ENCODE peak calls at places on chromosomes 1 and 21, in four cellular contexts. L is CD8-positive, alpha-beta T cell; S is Peyer's patch; Q is AG04450. P is an unnamed sample.

GRCh38 chr1:94258873-94259331 is 21.5 kb upstream of the ARHGAP29 start:
- DNase-seq in S (peak), L (no peak), Q (peak), P (no peak)

GRCh38 chr21:46120301-46121285 is 22.7 kb downstream of the COL6A2 start:
- DNase-seq in L (no peak), S (no peak), Q (no peak), P (no peak)

GRCh38 chr1:3292868-3293562 is 161.4 kb upstream of the ARHGEF16 start:
- DNase-seq in Q (no peak), S (peak), L (no peak), P (no peak)

GRCh38 chr1:39759436-39759726 is 11.8 kb downstream of the OXCT2 start:
- DNase-seq in S (no peak), L (no peak), Q (no peak), P (no peak)

GRCh38 chr21:35256468-35256988 is 207.4 kb upstream of the RUNX1 start:
- DNase-seq in Q (peak), S (peak), L (no peak), P (peak)

GRCh38 chr1:197029749-197030148 is 37.3 kb downstream of the F13B start:
- DNase-seq in L (no peak), Q (no peak), S (no peak), P (no peak)

GRCh38 chr1:20373286-20373685 is 82.6 kb downstream of the VWA5B1 start:
- DNase-seq in L (no peak), S (no peak), Q (no peak), P (no peak)

GRCh38 chr1:53172751-53173498 is 23.7 kb upstream of the CPT2 start:
- DNase-seq in L (no peak), Q (no peak), S (peak), P (peak)

GRCh38 chr1:160704250-160704649 is 7.4 kb downstream of the CD48 start:
- DNase-seq in S (no peak), L (no peak), Q (no peak), P (no peak)

GRCh38 chr1:156282143-156282478 is 514 bp downstream of the SMG5 start:
- DNase-seq in L (no peak), S (no peak), Q (no peak), P (no peak)

GRCh38 chr1:244340396-244340795 is 111.3 kb downstream of the ADSS2 start:
- DNase-seq in S (no peak), L (no peak), Q (no peak), P (no peak)

GRCh38 chr1:60573726-60574409 is 500.3 kb upstream of the C1orf87 start:
- DNase-seq in S (no peak), Q (peak), L (no peak), P (peak)

GRCh38 chr21:46656820-46657219 is 21.3 kb downstream of the PRMT2 start:
- DNase-seq in Q (no peak), L (no peak), S (no peak), P (no peak)

GRCh38 chr1:51675177-51675780 is 58.4 kb downstream of the OSBPL9 start:
- DNase-seq in Q (no peak), L (no peak), S (no peak), P (no peak)

GRCh38 chr1:228368801-228369607 is 37.6 kb downstream of the TRIM11 start:
- DNase-seq in S (no peak), L (no peak), Q (no peak), P (no peak)

GRCh38 chr1:118811156-118811555 is 177.0 kb downstream of the TBX15 start:
- DNase-seq in Q (no peak), S (no peak), L (no peak), P (no peak)

GRCh38 chr1:57889686-57890360 is 466.0 kb upstream of the DAB1 start:
- DNase-seq in L (no peak), S (no peak), Q (no peak), P (no peak)

GRCh38 chr1:59028052-59028451 is 244.2 kb upstream of the JUN start:
- DNase-seq in Q (no peak), S (peak), L (no peak), P (no peak)

GRCh38 chr1:119888476-119888875 is 7.8 kb downstream of the ADAM30 start:
- DNase-seq in L (no peak), Q (no peak), S (no peak), P (no peak)

GRCh38 chr1:8216005-8216404 is 101.9 kb upstream of the SLC45A1 start:
- DNase-seq in L (no peak), S (no peak), Q (no peak), P (no peak)

GRCh38 chr1:20361401-20361800 is 70.7 kb downstream of the VWA5B1 start:
- DNase-seq in S (no peak), Q (no peak), L (no peak), P (no peak)

GRCh38 chr21:14913576-14914146 is 151.1 kb downstream of the NRIP1 start:
- DNase-seq in Q (no peak), S (no peak), L (no peak), P (no peak)

GRCh38 chr1:234611799-234612351 is 1.9 kb upstream of the IRF2BP2 start:
- DNase-seq in Q (no peak), S (peak), L (peak), P (no peak)

GRCh38 chr1:158930504-158930903 is 848 bp upstream of the PYHIN1 start:
- DNase-seq in L (peak), Q (no peak), S (peak), P (no peak)

GRCh38 chr1:11967028-11967547 is 13.2 kb upstream of the MFN2 start:
- DNase-seq in Q (no peak), L (no peak), S (peak), P (peak)

GRCh38 chr21:41597811-41598231 is 89.9 kb upstream of the TMPRSS2 start:
- DNase-seq in S (peak), L (no peak), Q (no peak), P (no peak)

GRCh38 chr1:229070168-229070567 is 200.7 kb upstream of the RAB4A start:
- DNase-seq in S (peak), Q (no peak), L (no peak), P (peak)

GRCh38 chr1:171468120-171468790 is 17.1 kb upstream of the PRRC2C start:
- DNase-seq in L (no peak), Q (no peak), S (no peak), P (peak)

GRCh38 chr1:109516872-109517271 is 7.3 kb upstream of the AMIGO1 start:
- DNase-seq in Q (no peak), S (peak), L (no peak), P (no peak)

GRCh38 chr1:185739967-185740366 is 5.8 kb downstream of the HMCN1 start:
- DNase-seq in L (no peak), S (no peak), Q (no peak), P (no peak)

GRCh38 chr1:117670996-117671780 is 65.3 kb downstream of the TENT5C start:
- DNase-seq in L (no peak), S (peak), Q (no peak), P (no peak)

GRCh38 chr1:8871965-8872399 is 6.5 kb downstream of the ENO1 start:
- DNase-seq in S (no peak), Q (no peak), L (no peak), P (no peak)

GRCh38 chr1:6962390-6962955 is 177.2 kb downstream of the CAMTA1 start:
- DNase-seq in S (peak), Q (no peak), L (peak), P (peak)

GRCh38 chr21:33028271-33028670 is 2.5 kb downstream of the OLIG2 start:
- DNase-seq in L (no peak), S (no peak), Q (no peak), P (no peak)

GRCh38 chr1:201565024-201565730 is 26.2 kb downstream of the NAV1 start:
- DNase-seq in Q (no peak), L (no peak), S (no peak), P (no peak)

GRCh38 chr1:234579967-234580366 is 30.0 kb downstream of the IRF2BP2 start:
- DNase-seq in Q (no peak), S (no peak), L (no peak), P (peak)

GRCh38 chr1:60419023-60419422 is 345.5 kb upstream of the C1orf87 start:
- DNase-seq in S (no peak), L (no peak), Q (no peak), P (no peak)

GRCh38 chr1:185170291-185170848 is 13.4 kb downstream of the SWT1 start:
- DNase-seq in L (peak), S (peak), Q (peak), P (peak)

P was measured in A549.